ENCODE peak calls at places on chromosomes 11 and 22, in four cellular contexts. J is skeletal muscle cell; S is activated CD8-positive, alpha-beta T cell treated with anti-CD3 and anti-CD28 coated beads, Interleukin-2, amount 10 ng/mL, durations not matched to agents 7 days and 5 days; Z is adipocyte. F is an unnamed sample.

GRCh38 chr11:62614275-62614674 is 1.2 kb downstream of the ROM1 start:
- DNase-seq in J (no peak), Z (no peak), S (no peak), F (no peak)

GRCh38 chr11:125364085-125364822 is 131.8 kb downstream of the FEZ1 start:
- DNase-seq in J (peak), Z (peak), S (no peak), F (peak)

GRCh38 chr11:80815752-80816453 is 1375.1 kb upstream of the TENM4 start:
- DNase-seq in S (no peak), J (no peak), Z (no peak), F (no peak)

GRCh38 chr11:11313902-11314692 is 39.0 kb downstream of the CSNK2A3 start:
- DNase-seq in J (no peak), Z (no peak), S (no peak), F (no peak)

GRCh38 chr22:49269371-49269770 is 558.3 kb downstream of the BRD1 start:
- DNase-seq in J (no peak), S (no peak), Z (no peak), F (no peak)

GRCh38 chr11:94519478-94520084 is 7.3 kb downstream of the C11orf97 start:
- DNase-seq in Z (peak), J (no peak), S (peak), F (peak)

GRCh38 chr11:62755086-62755615 is 1.2 kb upstream of the ZBTB3 start:
- DNase-seq in S (no peak), J (no peak), Z (no peak), F (no peak)

GRCh38 chr22:42691440-42691839 is 29.2 kb downstream of the A4GALT start:
- DNase-seq in Z (no peak), S (no peak), J (no peak), F (no peak)

GRCh38 chr22:38996105-38996504 is 14.0 kb downstream of the APOBEC3B start:
- DNase-seq in Z (no peak), J (no peak), S (no peak), F (no peak)